ENCODE peak calls at places on chromosomes 12 and 14, in ten cellular contexts. Z, Y, X, C, F, P, N, R, O and M are unnamed samples.

GRCh38 chr14:98112211-98112780 is 1159.7 kb downstream of the BCL11B start:
- DNase-seq in C (no peak), X (no peak), R (no peak), F (no peak), N (peak; percentile 36), P (peak; percentile 8), Z (no peak), Y (no peak), O (no peak), M (no peak)

GRCh38 chr14:104267895-104268294 is 129.5 kb downstream of the KIF26A start:
- DNase-seq in P (no peak), C (no peak), O (no peak), Y (no peak), N (no peak), X (peak; percentile 45), Z (no peak), F (peak; percentile 11), R (peak; percentile 18), M (no peak)

GRCh38 chr12:7972734-7973488 is 36.9 kb upstream of the SLC2A3 start:
- DNase-seq in F (no peak), P (no peak), O (no peak), C (no peak), N (no peak), Y (no peak), R (no peak), Z (no peak), X (no peak), M (no peak)

GRCh38 chr12:131783915-131784541 is 44.2 kb upstream of the MMP17 start:
- DNase-seq in N (no peak), O (peak; percentile 37), P (peak; percentile 90), R (no peak), Z (no peak), Y (peak; percentile 38), C (no peak), X (no peak), F (no peak), M (no peak)

GRCh38 chr12:104649217-104649834 is 192.6 kb downstream of the CHST11 start:
- DNase-seq in P (no peak), O (no peak), F (no peak), C (no peak), X (no peak), Z (no peak), N (no peak), R (no peak), Y (no peak), M (no peak)

GRCh38 chr12:9064815-9065606 is 50.7 kb downstream of the A2M start:
- DNase-seq in X (peak; percentile 33), P (no peak), Y (no peak), N (peak; percentile 77), R (peak; percentile 58), Z (peak; percentile 94), C (peak; percentile 95), F (peak; percentile 90), O (no peak), M (peak; percentile 47)

GRCh38 chr12:21940972-21941521 is at the start of gene ABCC9:
- DNase-seq in X (peak; percentile 63), N (peak; percentile 72), C (peak; percentile 66), Y (no peak), F (peak; percentile 76), Z (peak; percentile 38), O (no peak), R (peak; percentile 20), P (no peak), M (peak; percentile 55)

GRCh38 chr14:62077676-62078261 is 315.5 kb downstream of the SNAPC1 start:
- DNase-seq in O (no peak), C (no peak), P (no peak), X (no peak), N (no peak), Z (no peak), R (no peak), F (no peak), Y (no peak), M (no peak)

GRCh38 chr14:94485944-94486841 is 10.2 kb upstream of the SERPINA9 start:
- DNase-seq in F (peak; percentile 52), N (peak; percentile 88), O (peak; percentile 9), C (peak; percentile 34), Z (peak; percentile 75), Y (peak; percentile 18), R (peak; percentile 49), X (peak; percentile 84), P (peak; percentile 49), M (peak; percentile 85)